ENCODE peak calls at places on chromosomes 3 and 15, in nine cellular contexts. Y is upper lobe of right lung, X is cardiac muscle cell, O is kidney, G is fibroblast of lung, W is sigmoid colon, J is K562, V is heart right ventricle, I is psoas muscle. R is an unnamed sample.

GRCh38 chr3:20574746-20575145 is 388.7 kb upstream of the SGO1 start:
- DNase-seq in Y (no peak), G (peak; percentile 95), I (no peak), V (no peak), W (no peak), X (peak; percentile 75), O (no peak), J (no peak), R (no peak)

GRCh38 chr3:69200384-69201068 is 78.1 kb upstream of the LMOD3 start:
- DNase-seq in X (peak; percentile 68), I (no peak), J (no peak), G (peak; percentile 65), V (no peak), W (no peak), Y (no peak), O (no peak), R (no peak)

GRCh38 chr3:20575153-20575552 is 389.1 kb upstream of the SGO1 start:
- DNase-seq in X (peak; percentile 67), J (no peak), W (no peak), Y (no peak), O (no peak), I (no peak), V (no peak), G (peak; percentile 86), R (no peak)

GRCh38 chr15:30962659-30963058 is 28.8 kb downstream of the MTMR10 start:
- DNase-seq in V (no peak), J (no peak), O (no peak), W (no peak), X (no peak), G (no peak), I (no peak), Y (no peak), R (no peak)

GRCh38 chr3:196422976-196423781 is 9.0 kb downstream of the UBXN7 start:
- DNase-seq in G (peak; percentile 36), I (peak; percentile 93), Y (no peak), O (peak; percentile 79), X (peak; percentile 46), J (no peak), V (peak; percentile 87), W (peak; percentile 86), R (peak; percentile 53)

GRCh38 chr3:128505771-128506170 is 12.8 kb upstream of the GATA2 start:
- DNase-seq in I (no peak), X (no peak), J (no peak), O (no peak), V (no peak), W (peak; percentile 9), Y (no peak), G (no peak), R (no peak)

GRCh38 chr15:79431636-79432344 is at the start of gene MINAR1:
- DNase-seq in W (no peak), X (peak; percentile 57), J (no peak), O (peak; percentile 74), I (no peak), Y (no peak), V (no peak), G (peak; percentile 74), R (no peak)

GRCh38 chr15:92035961-92036360 is 182.5 kb downstream of the SLCO3A1 start:
- DNase-seq in V (no peak), O (no peak), W (no peak), I (no peak), Y (no peak), X (no peak), G (no peak), J (no peak), R (no peak)

GRCh38 chr15:25245801-25246622 is 192.8 kb downstream of the UBE3A start:
- DNase-seq in G (no peak), X (no peak), J (no peak), Y (peak; percentile 52), W (peak; percentile 41), O (no peak), V (no peak), I (peak; percentile 21), R (peak; percentile 24)

GRCh38 chr3:197372076-197372661 is 73.8 kb upstream of the DLG1 start:
- DNase-seq in X (peak; percentile 71), Y (no peak), J (no peak), G (peak; percentile 97), O (peak; percentile 41), W (peak; percentile 58), I (no peak), V (no peak), R (no peak)

GRCh38 chr15:49315543-49315942 is 107.5 kb upstream of the FGF7 start:
- DNase-seq in Y (no peak), W (no peak), O (no peak), J (no peak), V (no peak), G (no peak), X (no peak), I (no peak), R (no peak)

GRCh38 chr3:150097588-150097890 is 126.8 kb upstream of the PFN2 start:
- DNase-seq in O (no peak), X (peak; percentile 43), W (no peak), J (no peak), Y (no peak), G (peak; percentile 84), V (no peak), I (no peak), R (no peak)

GRCh38 chr3:123096701-123097100 is 29.9 kb downstream of the PDIA5 start:
- DNase-seq in J (no peak), V (peak; percentile 80), X (peak; percentile 88), I (peak; percentile 66), W (peak; percentile 94), O (peak; percentile 79), G (peak; percentile 51), Y (no peak), R (no peak)

GRCh38 chr3:160449660-160450598 is at the start of gene TRIM59:
- DNase-seq in I (peak; percentile 81), X (peak; percentile 98), G (peak; percentile 97), J (peak; percentile 97), V (peak; percentile 78), O (peak; percentile 97), W (peak; percentile 95), Y (peak; percentile 97), R (peak; percentile 97)

GRCh38 chr3:41209646-41210045 is 10.3 kb downstream of the CTNNB1 start:
- DNase-seq in X (no peak), I (no peak), W (no peak), O (no peak), V (no peak), G (no peak), J (no peak), Y (no peak), R (no peak)

GRCh38 chr3:151309566-151309965 is 7.1 kb downstream of the GPR87 start:
- DNase-seq in Y (no peak), O (no peak), V (no peak), I (no peak), X (no peak), J (no peak), G (no peak), W (no peak), R (no peak)

GRCh38 chr15:28273468-28273867 is 48.5 kb downstream of the HERC2 start:
- DNase-seq in Y (no peak), V (no peak), O (no peak), J (no peak), W (no peak), I (no peak), X (peak; percentile 51), G (no peak), R (no peak)

GRCh38 chr3:33372218-33373081 is 67.8 kb downstream of the UBP1 start:
- DNase-seq in V (no peak), J (peak; percentile 71), X (peak; percentile 72), I (no peak), W (no peak), G (peak; percentile 78), O (no peak), Y (no peak), R (no peak)

GRCh38 chr3:55501905-55502304 is 14.8 kb upstream of the WNT5A start:
- DNase-seq in I (no peak), W (no peak), J (no peak), O (no peak), V (no peak), X (peak; percentile 5), G (peak; percentile 90), Y (no peak), R (no peak)

GRCh38 chr3:23405081-23405480 is 202.0 kb downstream of the UBE2E2 start:
- DNase-seq in Y (no peak), W (no peak), X (no peak), V (no peak), O (no peak), G (no peak), J (no peak), I (no peak), R (no peak)

GRCh38 chr3:39447637-39448483 is 19.6 kb upstream of the MOBP start:
- DNase-seq in G (peak; percentile 69), Y (no peak), I (no peak), J (peak; percentile 90), V (no peak), O (no peak), X (peak; percentile 91), W (peak; percentile 74), R (no peak)

GRCh38 chr15:82045179-82045891 is 483 bp downstream of the MEX3B start:
- DNase-seq in I (peak; percentile 67), W (peak; percentile 78), X (peak; percentile 61), V (peak; percentile 56), O (peak; percentile 85), J (no peak), Y (no peak), G (peak; percentile 60), R (peak; percentile 67)
- H3K4me3 ChIP-seq in I (peak overlapping the region; percentile 91), W (peak overlapping the region; percentile 89), X (peak overlapping the region; percentile 88), V (peak overlapping the region; percentile 94), O (peak overlapping the region; percentile 65), J (peak overlapping the region; percentile 93), Y (peak overlapping the region; percentile 65), G (peak overlapping the region; percentile 90), R (peak overlapping the region; percentile 76)

GRCh38 chr3:133230191-133230590 is 169.7 kb upstream of the BFSP2 start:
- DNase-seq in X (peak; percentile 18), O (no peak), Y (no peak), G (no peak), V (no peak), I (no peak), W (no peak), J (no peak), R (no peak)
- TF ChIP-seq CTCF in X (no peak), O (no peak), Y (no peak), G (no peak), V (no peak), I (no peak), W (no peak), J (no peak), R (no peak)

DNA sequence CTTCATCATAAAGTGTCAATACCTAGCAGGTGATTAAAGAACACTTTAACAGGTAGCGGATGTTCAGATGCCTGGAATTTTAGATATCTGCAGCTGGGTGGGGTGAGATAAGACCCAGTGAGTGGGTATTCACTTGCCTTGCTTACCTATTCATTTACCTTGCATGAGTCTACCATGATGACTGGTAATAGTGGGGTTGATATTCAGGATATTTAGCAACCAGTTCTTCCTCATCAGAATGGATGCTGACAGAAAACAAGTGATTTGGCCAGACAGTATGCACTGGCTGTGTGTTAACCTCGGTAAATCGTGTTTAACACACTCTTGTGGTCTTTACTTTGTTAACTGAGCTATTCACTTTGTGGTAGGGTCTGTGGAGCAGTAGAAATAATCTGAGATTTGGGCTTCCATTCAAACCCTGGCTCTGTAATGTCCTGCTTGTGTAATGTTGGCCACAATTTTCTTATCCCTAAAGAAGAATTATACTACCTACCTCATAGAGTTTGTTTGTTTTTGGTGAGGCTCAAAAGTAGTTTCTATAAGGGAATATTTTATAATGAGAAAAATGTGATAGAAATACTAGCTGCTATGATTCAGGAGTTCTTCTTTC is 391.9 kb upstream of the TBL1XR1 start:
- DNase-seq in O (no peak), G (peak; percentile 68), I (no peak), W (no peak), V (no peak), X (peak; percentile 39), J (no peak), Y (no peak), R (no peak)
- H3K27ac ChIP-seq in O (no peak overlapping the region), G (no peak overlapping the region), I (no peak overlapping the region), W (no peak overlapping the region), V (no peak overlapping the region), X (no peak overlapping the region), J (no peak overlapping the region), Y (no peak overlapping the region), R (no peak overlapping the region)

GRCh38 chr15:74431116-74431515 is 2.6 kb downstream of the SEMA7A start:
- DNase-seq in G (no peak), I (no peak), O (peak; percentile 11), X (no peak), Y (no peak), V (no peak), J (no peak), W (no peak), R (no peak)
- H3K4me3 ChIP-seq in G (no peak overlapping the region), I (no peak overlapping the region), O (no peak overlapping the region), X (no peak overlapping the region), Y (no peak overlapping the region), V (no peak overlapping the region), J (no peak overlapping the region), W (no peak overlapping the region), R (no peak overlapping the region)

R was measured in lower lobe of right lung.